ENCODE peak calls at places on chromosomes 11 and 22, in seven cellular contexts. K is GM06990, P is endodermal cell, D is A549, W is lung, E is HFF-Myc, B is tibial artery. Y is an unnamed sample.

GRCh38 chr11:1875093-1875785 is 16.5 kb downstream of the PRR33 start:
- DNase-seq in W (no peak), E (no peak), P (no peak), D (no peak), B (peak; percentile 65), K (no peak), Y (no peak)

GRCh38 chr22:42300286-42301071 is 30.0 kb upstream of the TCF20 start:
- DNase-seq in B (no peak), W (no peak), K (peak; percentile 52), E (no peak), P (peak; percentile 71), D (no peak), Y (peak; percentile 14)

GRCh38 chr22:43094085-43094484 is 4.9 kb upstream of the TTLL1 start:
- DNase-seq in D (no peak), B (no peak), K (no peak), W (no peak), P (peak; percentile 78), E (no peak), Y (no peak)

GRCh38 chr11:64632654-64633053 is 41.6 kb downstream of the SLC22A12 start:
- DNase-seq in E (no peak), W (no peak), D (no peak), K (no peak), B (no peak), P (no peak), Y (no peak)

GRCh38 chr11:92380882-92381281 is 156.3 kb downstream of the FAT3 start:
- DNase-seq in B (no peak), E (peak; percentile 45), K (no peak), P (no peak), D (no peak), W (no peak), Y (peak; percentile 43)

GRCh38 chr11:130451261-130452019 is 3.0 kb downstream of the ADAMTS15 start:
- DNase-seq in D (no peak), W (no peak), P (no peak), B (peak; percentile 85), K (no peak), E (no peak), Y (no peak)

GRCh38 chr11:88103337-88104206 is 71.7 kb downstream of the RAB38 start:
- DNase-seq in B (no peak), K (peak; percentile 30), E (peak; percentile 29), P (peak; percentile 92), D (peak; percentile 58), W (peak; percentile 62), Y (no peak)

GRCh38 chr11:103995896-103996295 is 40.5 kb upstream of the DDI1 start:
- DNase-seq in E (no peak), D (no peak), W (no peak), K (no peak), B (no peak), P (no peak), Y (no peak)

GRCh38 chr11:131703311-131703710 is 332.9 kb downstream of the NTM start:
- DNase-seq in P (no peak), W (no peak), B (no peak), K (no peak), D (no peak), E (no peak), Y (no peak)

GRCh38 chr11:131710511-131710910 is 340.1 kb downstream of the NTM start:
- DNase-seq in E (no peak), K (no peak), P (no peak), D (no peak), W (no peak), B (no peak), Y (no peak)

DNA sequence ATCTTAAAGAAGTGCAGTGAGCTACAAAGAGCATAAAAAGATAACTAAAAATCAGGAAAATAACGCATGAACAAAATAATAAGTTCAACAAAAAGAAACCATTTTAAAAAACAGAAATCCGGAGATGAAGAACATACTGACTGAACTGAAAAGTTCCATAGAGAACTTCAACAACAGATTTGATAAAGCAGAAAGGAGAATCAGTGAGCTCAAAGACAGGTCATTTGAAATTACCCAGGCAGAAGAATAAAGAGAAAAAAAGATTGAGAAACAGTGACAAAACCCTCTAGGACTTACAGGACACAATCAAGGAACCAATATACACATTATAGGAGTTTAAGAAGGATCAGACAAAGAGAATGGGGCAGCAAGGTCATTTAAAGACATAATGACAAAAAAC is 334.3 kb downstream of the NTM start:
- DNase-seq in W (no peak), K (no peak), E (no peak), P (no peak), B (no peak), D (no peak), Y (no peak)
- H3K4me3 ChIP-seq in W (no peak overlapping the region), K (no peak overlapping the region), E (no peak overlapping the region), P (no peak overlapping the region), B (no peak overlapping the region), D (no peak overlapping the region), Y (no peak overlapping the region)

DNA sequence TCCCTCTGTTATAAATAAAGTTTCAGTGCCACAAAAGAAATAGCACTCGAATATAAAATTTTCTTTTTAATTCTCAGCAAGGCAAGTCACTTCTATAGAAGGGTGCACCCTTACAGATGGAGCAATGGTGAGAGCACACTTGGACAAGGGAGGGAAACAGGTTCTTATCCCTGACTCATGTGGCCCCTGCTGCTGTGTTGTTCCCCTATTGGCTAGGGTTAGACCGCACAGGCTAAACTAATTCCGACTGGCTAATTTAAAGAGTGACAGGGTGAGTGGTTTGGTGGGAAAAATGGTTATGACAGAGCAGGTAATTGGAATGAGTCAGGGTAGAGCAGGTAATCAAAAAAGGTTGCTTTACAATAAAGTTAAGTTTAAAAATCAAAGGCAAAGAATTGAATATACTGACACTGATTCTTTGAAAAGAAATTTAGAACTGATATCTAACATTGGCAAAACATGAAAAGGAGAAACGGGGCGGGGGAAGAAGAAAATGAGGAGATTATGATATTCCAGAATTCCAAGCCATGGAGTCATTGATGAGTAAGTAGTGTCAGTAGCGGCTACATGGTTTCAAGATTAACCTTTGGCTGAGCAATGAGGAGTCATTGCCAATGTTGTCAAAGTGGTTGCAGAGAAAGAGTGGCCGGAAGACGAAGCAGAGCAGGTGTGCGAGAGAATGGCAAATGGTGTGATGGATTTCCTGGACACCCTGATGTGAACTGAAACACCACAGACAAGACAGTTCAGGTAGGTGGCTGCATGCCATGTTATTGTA is 48.4 kb upstream of the MRGPRX1 start:
- DNase-seq in D (no peak), P (no peak), B (no peak), K (no peak), W (no peak), E (no peak), Y (peak; percentile 16)
- TF ChIP-seq CTCF in D (no peak), P (no peak), B (no peak), K (no peak), W (no peak), E (no peak), Y (no peak)

GRCh38 chr11:128828350-128828749 is 38.7 kb downstream of the KCNJ1 start:
- DNase-seq in K (no peak), P (no peak), E (no peak), D (no peak), W (no peak), B (no peak), Y (no peak)
- H3K4me3 ChIP-seq in K (no peak overlapping the region), P (no peak overlapping the region), E (no peak overlapping the region), D (no peak overlapping the region), W (no peak overlapping the region), B (no peak overlapping the region), Y (no peak overlapping the region)

DNA sequence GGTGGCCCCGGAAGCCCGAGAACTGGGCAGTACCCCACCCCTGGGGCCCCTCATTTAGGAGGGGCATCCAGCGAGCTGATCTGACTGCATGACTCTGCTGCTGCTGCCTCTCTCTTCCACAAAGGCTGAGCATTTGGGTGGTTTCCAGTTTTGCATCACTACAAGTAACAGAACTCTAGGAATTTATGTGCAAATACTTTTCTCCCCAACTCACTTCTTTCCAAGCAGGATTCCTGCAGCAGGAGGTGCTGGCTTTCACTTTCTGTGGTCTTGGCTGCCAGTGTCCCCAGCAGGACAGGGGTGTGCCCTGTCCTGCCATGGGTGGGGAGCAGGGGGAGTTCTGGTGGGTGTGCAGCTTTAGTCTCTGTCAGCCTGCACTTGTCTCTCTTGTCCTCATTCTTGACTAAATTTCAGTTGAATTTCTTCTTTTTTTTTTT is 21.2 kb downstream of the UPB1 start:
- DNase-seq in K (peak; percentile 57), P (no peak), D (peak; percentile 21), E (no peak), B (no peak), W (no peak), Y (peak; percentile 65)
- TF ChIP-seq CTCF in K (no peak), P (no peak), D (no peak), E (no peak), B (no peak), W (no peak), Y (peak; percentile 20)

GRCh38 chr11:119016216-119017009 is 1.7 kb downstream of the RPS25 start:
- DNase-seq in E (no peak), W (no peak), K (no peak), B (no peak), P (no peak), D (no peak), Y (no peak)
- H3K4me3 ChIP-seq in E (peak overlapping the region; percentile 97), W (no peak overlapping the region), K (peak overlapping the region; percentile 86), B (no peak overlapping the region), P (peak overlapping the region; percentile 99), D (peak overlapping the region; percentile 72), Y (no peak overlapping the region)

GRCh38 chr11:119999220-119999619 is 138.7 kb downstream of the TRIM29 start:
- DNase-seq in W (no peak), E (no peak), B (no peak), K (no peak), D (no peak), P (peak; percentile 80), Y (no peak)
- TF ChIP-seq CTCF in W (no peak), E (peak; percentile 11), B (no peak), K (peak; percentile 32), D (no peak), P (peak; percentile 76), Y (no peak)

GRCh38 chr11:27869701-27870100 is 169.4 kb upstream of the BDNF start:
- DNase-seq in W (no peak), B (no peak), K (no peak), E (no peak), D (no peak), P (no peak), Y (no peak)

GRCh38 chr11:27864046-27865025 is 164.1 kb upstream of the BDNF start:
- DNase-seq in W (no peak), K (no peak), P (no peak), E (no peak), B (no peak), D (no peak), Y (peak; percentile 82)

GRCh38 chr11:27865105-27865504 is 164.8 kb upstream of the BDNF start:
- DNase-seq in D (no peak), E (no peak), K (no peak), B (no peak), W (no peak), P (no peak), Y (no peak)

GRCh38 chr11:27870985-27871485 is 170.8 kb upstream of the BDNF start:
- DNase-seq in P (no peak), B (no peak), D (no peak), W (no peak), E (no peak), K (no peak), Y (no peak)

GRCh38 chr11:27868226-27868625 is 168.0 kb upstream of the BDNF start:
- DNase-seq in E (no peak), K (no peak), B (no peak), P (no peak), W (no peak), D (no peak), Y (no peak)
- H3K4me3 ChIP-seq in E (no peak overlapping the region), K (no peak overlapping the region), B (no peak overlapping the region), P (no peak overlapping the region), W (no peak overlapping the region), D (no peak overlapping the region), Y (no peak overlapping the region)